ENCODE peak calls at places on chromosomes 3 and 15, in nine cellular contexts. Q, Y, X, C, G, K, S, T and O are unnamed samples.

GRCh38 chr3:107704477-107704876 is 181.7 kb downstream of the BBX start:
- DNase-seq in Q (no peak), K (peak; percentile 11), C (no peak), T (no peak), S (no peak), X (no peak), G (no peak), Y (peak; percentile 15), O (no peak)

GRCh38 chr3:45544024-45544718 is 50.4 kb upstream of the LIMD1 start:
- DNase-seq in K (no peak), G (no peak), Q (no peak), S (no peak), C (no peak), X (peak; percentile 73), T (no peak), Y (no peak), O (no peak)

GRCh38 chr15:66981746-66982145 is 83.7 kb upstream of the SMAD3 start:
- DNase-seq in X (no peak), T (no peak), Y (no peak), C (no peak), S (no peak), Q (no peak), K (no peak), G (no peak), O (peak; percentile 66)

GRCh38 chr3:192831111-192831644 is 86.5 kb downstream of the MB21D2 start:
- DNase-seq in K (peak; percentile 74), Y (peak; percentile 95), T (no peak), X (no peak), Q (no peak), G (no peak), S (no peak), C (no peak), O (no peak)

GRCh38 chr3:185332026-185332735 is 30.8 kb upstream of the MAP3K13 start:
- DNase-seq in C (no peak), S (peak; percentile 41), G (no peak), T (no peak), Y (peak; percentile 60), X (no peak), K (peak; percentile 74), Q (peak; percentile 24), O (no peak)

GRCh38 chr3:71456155-71456554 is 127.4 kb downstream of the FOXP1 start:
- DNase-seq in K (no peak), Q (no peak), T (no peak), G (no peak), Y (no peak), S (no peak), X (no peak), C (no peak), O (no peak)

GRCh38 chr15:70806992-70807712 is 43.8 kb upstream of the UACA start:
- DNase-seq in K (peak; percentile 76), X (no peak), T (peak; percentile 72), C (peak; percentile 62), S (no peak), Y (no peak), G (no peak), Q (no peak), O (no peak)

GRCh38 chr3:35965908-35966307 is 326.6 kb downstream of the ARPP21 start:
- DNase-seq in Q (peak; percentile 9), Y (peak; percentile 39), T (no peak), C (no peak), K (peak; percentile 67), S (peak; percentile 5), X (no peak), G (no peak), O (no peak)

GRCh38 chr3:132417695-132418520 is 606 bp downstream of the DNAJC13 start:
- DNase-seq in X (no peak), K (peak; percentile 84), C (no peak), Q (no peak), T (peak; percentile 81), S (peak; percentile 63), G (peak; percentile 55), Y (peak; percentile 67), O (no peak)

GRCh38 chr3:9834520-9835380 is 9.1 kb downstream of the RPUSD3 start:
- DNase-seq in G (no peak), Q (no peak), K (no peak), T (no peak), X (no peak), C (no peak), S (no peak), Y (no peak), O (no peak)

GRCh38 chr15:77839431-77839830 is 206.7 kb upstream of the LINGO1 start:
- DNase-seq in C (no peak), K (no peak), S (no peak), Q (no peak), Y (no peak), T (peak; percentile 41), X (no peak), G (peak; percentile 19), O (no peak)

GRCh38 chr15:31317980-31318342 is 8.7 kb upstream of the KLF13 start:
- DNase-seq in C (no peak), T (no peak), K (no peak), Q (no peak), X (no peak), Y (no peak), S (no peak), G (no peak), O (no peak)

DNA sequence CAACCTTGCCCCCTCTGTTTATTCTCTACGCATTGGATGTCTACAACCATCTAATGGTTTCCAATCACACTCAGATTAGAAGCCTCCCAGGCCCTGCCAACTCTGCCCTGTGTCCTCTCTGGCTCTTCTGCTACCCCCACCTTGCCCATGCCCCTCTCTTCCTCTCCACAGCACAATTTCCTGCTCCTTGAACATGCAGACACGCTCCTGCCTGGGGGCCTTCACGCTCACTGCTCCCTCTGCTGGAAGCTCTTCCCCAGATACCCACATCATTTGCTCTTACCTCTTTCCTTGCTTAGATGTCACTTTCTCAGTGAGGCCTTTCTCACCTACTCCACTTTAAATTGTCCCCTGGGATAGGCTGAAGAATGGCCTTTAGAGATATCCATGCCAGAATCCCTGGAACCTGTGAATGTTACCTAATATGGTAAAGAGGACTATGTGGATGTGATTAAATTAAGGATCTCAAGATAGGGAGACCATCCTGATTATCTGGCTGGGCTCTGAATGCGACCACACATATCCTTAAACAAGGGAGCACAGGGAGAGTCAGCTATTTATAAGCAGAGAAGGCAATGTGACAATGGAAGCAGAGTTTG is 9.9 kb downstream of the KY start:
- DNase-seq in C (no peak), Q (no peak), X (no peak), Y (peak; percentile 14), K (peak; percentile 68), G (peak; percentile 69), T (no peak), S (no peak), O (peak; percentile 44)
- TF ChIP-seq CTCF in C (peak; percentile 34), Q (no peak), X (peak; percentile 34), Y (peak; percentile 75), K (peak; percentile 69), G (peak; percentile 78), T (peak; percentile 23), S (peak; percentile 14), O (peak; percentile 51)

GRCh38 chr3:197490098-197490497 is 65.7 kb downstream of the BDH1 start:
- DNase-seq in S (no peak), G (peak; percentile 68), C (no peak), Q (no peak), K (peak; percentile 70), X (no peak), Y (peak; percentile 83), T (no peak), O (no peak)
- TF ChIP-seq CTCF in S (no peak), G (no peak), C (no peak), Q (no peak), K (no peak), X (no peak), Y (peak; percentile 35), T (no peak), O (peak; percentile 24)

GRCh38 chr3:153215971-153216370 is 53.9 kb downstream of the RAP2B start:
- DNase-seq in K (peak; percentile 76), X (no peak), Q (no peak), C (no peak), G (no peak), Y (no peak), T (no peak), S (no peak), O (no peak)

GRCh38 chr3:153210660-153211059 is 48.6 kb downstream of the RAP2B start:
- DNase-seq in X (no peak), Q (no peak), S (no peak), G (no peak), K (no peak), Y (no peak), T (no peak), C (no peak), O (no peak)

GRCh38 chr3:153209596-153209995 is 47.6 kb downstream of the RAP2B start:
- DNase-seq in X (no peak), G (peak; percentile 89), Y (peak; percentile 54), T (peak; percentile 68), S (no peak), Q (no peak), C (peak; percentile 13), K (peak; percentile 39), O (no peak)

GRCh38 chr3:153215497-153215896 is 53.5 kb downstream of the RAP2B start:
- DNase-seq in Q (no peak), X (no peak), Y (no peak), G (no peak), T (no peak), S (no peak), C (no peak), K (no peak), O (no peak)

DNA sequence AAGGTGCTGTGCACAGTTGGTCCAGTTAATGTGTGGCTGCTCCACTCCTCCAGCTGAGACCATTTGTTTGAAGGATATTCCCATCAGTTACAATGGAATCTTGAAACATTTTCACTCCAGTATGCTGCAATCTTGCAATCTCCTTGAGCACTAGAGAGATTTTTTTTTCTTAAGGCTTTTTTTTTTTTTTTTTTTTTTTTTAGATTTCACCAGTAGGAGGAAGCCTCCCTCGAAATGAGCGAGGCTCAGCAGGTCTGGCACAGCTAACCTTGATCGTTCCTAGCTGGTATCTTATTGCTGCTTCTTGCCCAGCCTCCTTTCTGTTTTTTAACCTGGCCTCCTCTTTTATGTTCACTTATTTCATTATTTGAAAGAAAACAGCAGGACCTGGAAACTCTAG is 48.1 kb downstream of the RAP2B start:
- DNase-seq in C (no peak), S (no peak), G (no peak), T (no peak), Q (no peak), X (no peak), Y (peak; percentile 30), K (peak; percentile 36), O (no peak)
- TF ChIP-seq CTCF in C (no peak), S (no peak), G (peak; percentile 32), T (no peak), Q (no peak), X (no peak), Y (peak; percentile 50), K (peak; percentile 21), O (peak; percentile 20)

DNA sequence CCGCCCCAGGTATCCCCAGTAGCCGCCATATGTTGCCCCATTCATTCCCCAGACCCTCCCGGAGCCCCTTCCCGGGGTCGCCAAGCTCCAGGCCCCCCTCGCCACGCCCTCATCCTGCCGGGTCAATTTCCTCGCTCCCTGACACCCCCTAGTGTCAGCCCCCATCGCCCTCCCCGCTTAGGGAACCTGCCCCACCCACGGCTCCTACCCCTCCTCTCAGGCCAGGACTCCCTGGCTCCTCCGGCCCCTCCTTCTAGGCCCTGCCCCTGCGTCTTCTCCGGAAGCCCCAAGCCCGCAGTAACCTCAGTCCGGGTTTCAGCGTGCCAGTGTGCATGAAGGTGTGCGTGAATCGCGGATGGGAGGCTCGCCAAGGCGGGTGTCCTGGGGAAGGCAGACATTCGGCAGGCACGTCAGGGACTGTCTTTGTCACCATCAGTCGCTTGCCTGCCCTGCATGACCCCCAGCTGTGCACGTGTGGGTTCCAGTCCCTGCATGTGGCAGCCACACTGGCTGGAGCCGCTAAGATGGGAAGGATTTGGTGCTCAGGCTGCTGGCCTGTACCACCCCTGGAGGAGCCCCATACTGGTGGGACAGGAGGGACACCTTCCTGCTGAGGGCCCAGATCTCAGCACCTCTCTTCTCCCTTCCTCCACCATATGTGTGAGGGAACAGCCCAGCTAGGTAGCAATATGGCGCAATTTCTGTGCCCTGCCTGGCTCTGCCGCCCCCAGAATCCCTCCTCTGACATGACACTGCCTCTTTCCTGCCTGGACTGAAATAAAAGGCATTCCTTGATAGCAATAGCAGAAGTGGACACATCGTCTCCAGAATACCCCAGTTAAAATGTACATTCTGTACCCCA is 704 bp downstream of the DISP2 start:
- DNase-seq in X (no peak), C (no peak), G (peak; percentile 64), T (no peak), K (no peak), Q (no peak), Y (no peak), S (no peak), O (no peak)
- TF ChIP-seq CTCF in X (peak; percentile 10), C (no peak), G (no peak), T (no peak), K (peak; percentile 6), Q (no peak), Y (no peak), S (no peak), O (no peak)